ENCODE peak calls at places on chromosomes 4 and X, in ten cellular contexts. M is hepatocyte, Y is GM23248, L is PC-9, H is PC-3, R is MM.1S, C is Karpas-422, Z is GM23338, D is SK-N-SH, B is HCT116. Q is an unnamed sample. For H3K9me2, the result is how much of the 10 kb centered on the place peaks cover.

GRCh38 chr4:110197421-110198398 is 705 bp downstream of the ELOVL6 start:
- DNase-seq in R (peak), D (peak), H (peak), M (peak), Y (peak), L (no peak), B (no peak), Z (peak), C (peak), Q (peak)

GRCh38 chr4:10753856-10754384 is 69.4 kb upstream of the CLNK start:
- DNase-seq in C (no peak), Z (no peak), M (no peak), L (no peak), D (no peak), B (no peak), R (no peak), Y (no peak), H (no peak), Q (no peak)

GRCh38 chr4:139919513-139919912 is 234.5 kb downstream of the MAML3 start:
- DNase-seq in Z (no peak), R (no peak), Y (peak), L (no peak), C (no peak), M (no peak), H (no peak), B (no peak), D (no peak), Q (no peak)

GRCh38 chr4:123976285-123976684 is 579.7 kb downstream of the SPRY1 start:
- DNase-seq in D (no peak), C (no peak), M (no peak), Z (peak), R (peak), Y (no peak), L (no peak), B (no peak), H (no peak), Q (peak)

GRCh38 chrX:10496345-10496965 is 123.9 kb downstream of the MID1 start:
- DNase-seq in C (no peak), Z (no peak), L (no peak), M (no peak), Y (peak), B (no peak), H (no peak), R (peak), D (peak), Q (no peak)

GRCh38 chr4:30912098-30912719 is 192.0 kb downstream of the PCDH7 start:
- DNase-seq in H (peak), D (no peak), Z (no peak), C (no peak), R (no peak), M (no peak), L (peak), B (no peak), Y (no peak), Q (no peak)

GRCh38 chrX:114127411-114128025 is 456.4 kb upstream of the HTR2C start:
- DNase-seq in R (no peak), L (no peak), D (no peak), M (peak), C (no peak), Y (no peak), B (no peak), H (no peak), Z (peak), Q (no peak)

GRCh38 chrX:14409341-14409740 is 120.0 kb upstream of the GLRA2 start:
- DNase-seq in H (peak), Z (no peak), C (no peak), M (peak), Y (peak), B (no peak), R (no peak), L (peak), D (no peak), Q (no peak)

GRCh38 chrX:115068896-115069295 is 51.5 kb upstream of the IL13RA2 start:
- DNase-seq in B (no peak), M (no peak), H (no peak), Y (no peak), Z (no peak), C (no peak), D (peak), R (no peak), L (no peak), Q (no peak)

GRCh38 chr4:82469776-82470345 is 39.5 kb downstream of the ENOPH1 start:
- DNase-seq in D (no peak), B (no peak), C (no peak), Y (peak), M (peak), Z (no peak), R (no peak), L (no peak), H (no peak), Q (no peak)

GRCh38 chrX:53330331-53330730 is 48.9 kb upstream of the IQSEC2 start:
- DNase-seq in B (no peak), M (no peak), Y (no peak), C (no peak), D (no peak), L (no peak), R (no peak), H (no peak), Z (no peak), Q (no peak)

GRCh38 chrX:19625612-19626011 is 110.3 kb upstream of the MAP3K15 start:
- DNase-seq in R (no peak), H (peak), B (no peak), D (no peak), M (no peak), L (peak), C (no peak), Z (no peak), Y (peak), Q (no peak)

GRCh38 chr4:5503295-5503694 is 205.1 kb downstream of the EVC2 start:
- DNase-seq in C (no peak), Z (no peak), H (no peak), M (no peak), D (no peak), L (no peak), R (no peak), Y (no peak), B (no peak), Q (no peak)

GRCh38 chr4:90078440-90078839 is 48.8 kb upstream of the CCSER1 start:
- DNase-seq in D (no peak), Y (no peak), B (no peak), Z (no peak), C (no peak), M (no peak), R (no peak), L (peak), H (peak), Q (no peak)

GRCh38 chrX:110156167-110156754 is 153.3 kb downstream of the TMEM164 start:
- DNase-seq in R (peak), L (no peak), H (peak), C (peak), Z (no peak), M (no peak), Y (peak), B (no peak), D (no peak), Q (peak)

GRCh38 chrX:28586291-28586690 is 955 bp upstream of the IL1RAPL1 start:
- DNase-seq in C (no peak), L (no peak), R (no peak), Z (peak), D (no peak), Y (no peak), M (peak), H (peak), B (no peak), Q (no peak)

GRCh38 chrX:103464071-103464773 is 55.1 kb downstream of the RAB40A start:
- DNase-seq in C (peak), H (peak), D (peak), Y (peak), R (peak), Z (peak), L (no peak), M (peak), B (peak), Q (peak)

GRCh38 chrX:17836830-17837229 is 24.3 kb downstream of the RAI2 start:
- DNase-seq in H (no peak), C (no peak), M (no peak), D (no peak), L (no peak), Z (no peak), R (no peak), B (no peak), Y (no peak), Q (no peak)

GRCh38 chr4:126124817-126125216 is 810.1 kb downstream of the FAT4 start:
- DNase-seq in M (no peak), H (no peak), Z (no peak), B (no peak), D (no peak), L (no peak), C (no peak), R (no peak), Y (no peak), Q (no peak)

GRCh38 chr4:6549445-6549844 is 25.5 kb upstream of the MAN2B2 start:
- DNase-seq in R (no peak), D (no peak), M (no peak), H (no peak), Z (peak), Y (no peak), C (no peak), L (no peak), B (no peak), Q (no peak)

GRCh38 chr4:85741921-85742591 is 267.1 kb downstream of the ARHGAP24 start:
- DNase-seq in C (no peak), H (no peak), L (no peak), R (no peak), Y (no peak), D (peak), M (peak), Z (no peak), B (no peak), Q (no peak)

GRCh38 chr4:56293121-56293520 is 94.2 kb downstream of the AASDH start:
- DNase-seq in Y (no peak), Z (no peak), L (no peak), C (no peak), D (no peak), R (no peak), B (no peak), M (no peak), H (no peak), Q (no peak)

GRCh38 chr4:170005472-170005871 is 20.7 kb downstream of the MFAP3L start:
- DNase-seq in C (no peak), M (no peak), D (no peak), R (no peak), Y (no peak), L (no peak), Z (no peak), H (no peak), B (no peak), Q (no peak)

GRCh38 chr4:84971319-84971932 is 4.9 kb upstream of the WDFY3 start:
- DNase-seq in D (peak), H (peak), Z (peak), Y (peak), B (peak), L (peak), C (peak), M (peak), R (peak), Q (peak)

DNA sequence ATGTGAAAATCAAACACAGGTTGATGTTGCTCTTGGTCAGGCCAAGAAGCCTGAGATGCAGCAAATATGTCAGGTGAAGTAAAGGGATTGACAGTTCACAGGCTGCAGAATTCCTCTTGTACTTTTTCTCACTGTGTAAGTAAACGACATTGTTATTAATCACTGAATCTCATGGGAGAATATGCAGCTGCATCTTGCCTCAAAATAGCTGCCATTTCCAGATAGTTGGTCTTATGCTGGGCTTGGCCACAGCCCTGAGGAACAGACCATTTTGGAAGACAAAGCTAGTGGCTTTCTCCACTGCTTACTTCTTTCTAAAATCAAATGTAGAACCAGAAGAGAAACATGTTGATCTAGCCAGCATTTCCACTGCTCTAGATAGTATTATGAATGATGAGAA is 403.4 kb upstream of the NR3C2 start:
- DNase-seq in Y (no peak), R (no peak), D (no peak), B (no peak), Z (no peak), M (no peak), L (no peak), H (no peak), C (no peak), Q (no peak)
- H3K9me2 ChIP-seq in Y (under half), R (under half), D (under half), B (under half), Z (under half), M (under half), L (under half), H (under half), C (under half), Q (under half)

GRCh38 chr4:151853034-151853433 is 92.2 kb upstream of the GATB start:
- DNase-seq in M (no peak), C (no peak), Z (no peak), L (no peak), R (no peak), Y (no peak), B (no peak), H (no peak), D (no peak), Q (no peak)
- H3K9me2 ChIP-seq in M (under half), C (under half), Z (under half), L (under half), R (under half), Y (under half), B (under half), H (under half), D (under half), Q (under half)

DNA sequence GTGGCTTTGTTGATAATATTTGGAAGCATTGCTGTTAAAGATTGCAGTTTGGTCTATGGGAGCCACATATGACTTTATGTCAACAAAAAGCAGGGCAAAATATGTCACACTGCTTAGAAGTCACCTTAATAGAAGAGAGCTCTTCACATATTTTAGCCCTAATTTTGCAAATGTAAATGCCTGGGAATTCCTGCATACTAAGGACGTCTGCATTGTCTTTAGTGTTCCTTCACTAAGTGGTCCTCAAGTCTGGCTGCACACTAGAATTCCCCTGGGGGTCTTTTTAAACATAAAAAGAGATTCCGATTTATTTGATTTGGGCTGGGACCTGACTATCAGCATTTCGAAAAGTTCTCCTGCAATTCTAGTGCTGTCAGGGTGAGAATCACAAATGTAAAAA is 495.1 kb upstream of the FAM241A start:
- DNase-seq in R (no peak), C (no peak), D (no peak), M (no peak), L (no peak), Y (no peak), Z (peak), H (no peak), B (no peak), Q (no peak)
- H3K9me2 ChIP-seq in R (under half), C (under half), D (under half), M (under half), L (under half), Y (under half), Z (under half), H (under half), B (under half), Q (under half)

GRCh38 chr4:174880001-174880400 is 38.2 kb upstream of the ADAM29 start:
- DNase-seq in M (no peak), Z (no peak), Y (no peak), H (no peak), D (no peak), B (no peak), C (no peak), L (no peak), R (no peak), Q (no peak)

GRCh38 chr4:174882317-174882992 is 35.7 kb upstream of the ADAM29 start:
- DNase-seq in Z (no peak), H (no peak), L (no peak), R (no peak), D (no peak), Y (no peak), B (no peak), M (no peak), C (no peak), Q (no peak)
- H3K9me2 ChIP-seq in Z (under half), H (under half), L (under half), R (under half), D (under half), Y (under half), B (under half), M (under half), C (under half), Q (under half)

GRCh38 chrX:123219916-123220315 is 35.8 kb downstream of the GRIA3 start:
- DNase-seq in Z (peak), M (no peak), D (peak), L (no peak), B (no peak), Y (peak), H (no peak), C (no peak), R (no peak), Q (no peak)

GRCh38 chrX:123215397-123216089 is 31.5 kb downstream of the GRIA3 start:
- DNase-seq in H (no peak), L (no peak), C (no peak), M (no peak), Z (no peak), B (no peak), R (no peak), D (no peak), Y (peak), Q (no peak)

GRCh38 chrX:123217077-123217476 is 33.0 kb downstream of the GRIA3 start:
- DNase-seq in B (no peak), Z (no peak), D (no peak), C (no peak), M (peak), L (no peak), H (no peak), R (no peak), Y (peak), Q (no peak)

GRCh38 chrX:123222920-123223319 is 38.8 kb downstream of the GRIA3 start:
- DNase-seq in L (no peak), M (no peak), Z (no peak), D (no peak), H (no peak), B (no peak), C (no peak), R (no peak), Y (no peak), Q (no peak)

GRCh38 chrX:123217728-123218127 is 33.6 kb downstream of the GRIA3 start:
- DNase-seq in Z (no peak), L (no peak), H (no peak), R (no peak), B (no peak), Y (no peak), D (no peak), C (no peak), M (no peak), Q (no peak)
- H3K9me2 ChIP-seq in Z (under half), L (under half), H (under half), R (under half), B (under half), Y (under half), D (under half), C (under half), M (under half), Q (under half)

GRCh38 chr4:77076889-77077635 is 1.3 kb upstream of the CCNI start:
- DNase-seq in L (no peak), H (no peak), Z (no peak), Y (no peak), M (no peak), C (no peak), R (no peak), B (no peak), D (no peak), Q (peak)
- H3K9me2 ChIP-seq in L (under half), H (under half), Z (under half), Y (under half), M (under half), C (under half), R (under half), B (under half), D (under half), Q (under half)

DNA sequence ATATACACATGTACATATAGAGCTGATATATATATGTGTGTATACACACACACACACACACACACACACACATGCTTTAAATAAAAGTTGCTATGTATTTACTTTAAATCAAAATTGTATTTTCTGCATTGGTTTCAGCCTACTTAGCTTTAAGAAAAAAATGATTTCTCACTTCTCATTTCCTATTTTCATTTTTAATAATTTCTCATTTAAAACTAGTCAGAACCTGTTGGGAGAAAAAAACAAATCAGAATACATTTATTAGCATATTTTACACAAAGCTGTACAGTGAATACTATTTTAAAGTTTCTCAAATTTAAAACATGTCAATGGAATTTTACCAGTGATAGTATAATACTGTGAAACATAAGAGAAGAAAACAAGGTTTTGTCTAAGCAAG is 681.8 kb downstream of the CENPC start:
- DNase-seq in L (no peak), D (no peak), Y (no peak), B (no peak), H (no peak), R (no peak), Z (no peak), M (no peak), C (no peak), Q (no peak)
- H3K9me2 ChIP-seq in L (under half), D (under half), Y (under half), B (under half), H (under half), R (under half), Z (under half), M (under half), C (under half), Q (under half)

GRCh38 chr4:73410916-73411730 is 7.0 kb downstream of the ALB start:
- DNase-seq in C (no peak), H (no peak), B (no peak), L (no peak), D (no peak), Z (no peak), M (no peak), R (no peak), Y (no peak), Q (no peak)
- H3K9me2 ChIP-seq in C (under half), H (under half), B (under half), L (under half), D (under half), Z (under half), M (under half), R (under half), Y (under half), Q (under half)

DNA sequence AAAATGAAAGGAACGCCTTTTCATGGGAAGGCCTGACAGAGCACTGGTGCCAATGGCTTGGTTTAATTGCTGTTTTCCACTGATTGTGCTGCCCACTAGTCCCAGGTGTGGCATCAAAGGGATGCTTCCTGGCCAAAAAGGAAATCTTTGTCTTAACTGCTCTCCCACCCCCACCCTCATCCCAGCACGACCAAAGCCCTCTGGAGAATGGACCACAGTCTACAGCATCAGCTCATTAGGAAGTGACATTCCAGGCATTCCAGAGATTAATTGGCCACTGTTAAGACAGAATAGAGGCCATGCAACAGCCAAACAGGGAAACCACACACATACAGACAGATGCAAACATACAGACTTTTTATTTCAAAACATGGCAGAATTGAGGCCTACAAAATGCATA is 143.2 kb downstream of the LHFPL1 start:
- DNase-seq in Y (no peak), L (no peak), M (no peak), R (no peak), Z (peak), C (no peak), B (no peak), D (no peak), H (no peak), Q (no peak)
- H3K9me2 ChIP-seq in Y (under half), L (under half), M (under half), R (under half), Z (under half), C (under half), B (under half), D (under half), H (under half), Q (under half)

Q was measured in OCI-LY7.